ENCODE peak calls at places on chromosomes 12 and 14, in eight cellular contexts. A is activated B cell treated with CpG ODN at 0.5 μM for 24 hours, R is astrocyte of the spinal cord, Y is natural killer cell, T is neural crest cell, M is foreskin fibroblast, L is esophagus squamous epithelium, O is choroid plexus epithelial cell. J is an unnamed sample.

GRCh38 chr14:65019944-65020566 is 33.4 kb downstream of the FNTB start:
- DNase-seq in A (no peak), R (peak; percentile 84), Y (no peak), T (peak; percentile 24), M (peak; percentile 35), L (no peak), O (peak; percentile 91), J (peak; percentile 85)

GRCh38 chr12:46430340-46430948 is 57.9 kb upstream of the SLC38A2 start:
- DNase-seq in A (no peak), R (peak; percentile 84), Y (no peak), T (no peak), M (peak; percentile 79), L (no peak), O (peak; percentile 92), J (peak; percentile 72)

GRCh38 chr14:103546651-103547454 is 15.6 kb downstream of the BAG5 start:
- DNase-seq in A (peak; percentile 76), R (peak; percentile 30), Y (peak; percentile 75), T (peak; percentile 78), M (no peak), L (no peak), O (peak; percentile 58), J (peak; percentile 21)

GRCh38 chr14:65065719-65066118 is 36.6 kb downstream of the MAX start:
- DNase-seq in A (no peak), R (no peak), Y (no peak), T (no peak), M (no peak), L (no peak), O (no peak), J (no peak)

GRCh38 chr12:132124766-132125425 is 19.2 kb downstream of the DDX51 start:
- DNase-seq in A (no peak), R (no peak), Y (no peak), T (no peak), M (no peak), L (no peak), O (no peak), J (no peak)

GRCh38 chr14:100417466-100417865 is 94.3 kb downstream of the SLC25A47 start:
- DNase-seq in A (no peak), R (peak; percentile 94), Y (no peak), T (peak; percentile 60), M (peak; percentile 92), L (no peak), O (peak; percentile 96), J (peak; percentile 93)

GRCh38 chr14:90726656-90727055 is 89.6 kb downstream of the TTC7B start:
- DNase-seq in A (no peak), R (peak; percentile 80), Y (no peak), T (no peak), M (peak; percentile 60), L (no peak), O (peak; percentile 88), J (peak; percentile 5)

GRCh38 chr14:67533754-67534085 is 630 bp downstream of the PLEKHH1 start:
- DNase-seq in A (no peak), R (no peak), Y (no peak), T (peak; percentile 15), M (no peak), L (no peak), O (no peak), J (no peak)

GRCh38 chr14:101457936-101458535 is 103.3 kb upstream of the DIO3 start:
- DNase-seq in A (no peak), R (no peak), Y (no peak), T (no peak), M (no peak), L (no peak), O (no peak), J (no peak)

GRCh38 chr12:11545438-11546330 is 103.8 kb upstream of the ETV6 start:
- DNase-seq in A (no peak), R (no peak), Y (no peak), T (no peak), M (no peak), L (no peak), O (no peak), J (no peak)

GRCh38 chr12:93005928-93006654 is 77.0 kb upstream of the EEA1 start:
- DNase-seq in A (no peak), R (no peak), Y (no peak), T (no peak), M (no peak), L (no peak), O (no peak), J (no peak)

GRCh38 chr14:65321370-65321875 is 91.1 kb upstream of the FUT8 start:
- DNase-seq in A (no peak), R (no peak), Y (no peak), T (no peak), M (no peak), L (no peak), O (no peak), J (peak; percentile 78)

GRCh38 chr14:100239200-100239839 is 376 bp downstream of the YY1 start:
- DNase-seq in A (peak; percentile 40), R (no peak), Y (peak; percentile 46), T (no peak), M (no peak), L (no peak), O (peak; percentile 11), J (no peak)

DNA sequence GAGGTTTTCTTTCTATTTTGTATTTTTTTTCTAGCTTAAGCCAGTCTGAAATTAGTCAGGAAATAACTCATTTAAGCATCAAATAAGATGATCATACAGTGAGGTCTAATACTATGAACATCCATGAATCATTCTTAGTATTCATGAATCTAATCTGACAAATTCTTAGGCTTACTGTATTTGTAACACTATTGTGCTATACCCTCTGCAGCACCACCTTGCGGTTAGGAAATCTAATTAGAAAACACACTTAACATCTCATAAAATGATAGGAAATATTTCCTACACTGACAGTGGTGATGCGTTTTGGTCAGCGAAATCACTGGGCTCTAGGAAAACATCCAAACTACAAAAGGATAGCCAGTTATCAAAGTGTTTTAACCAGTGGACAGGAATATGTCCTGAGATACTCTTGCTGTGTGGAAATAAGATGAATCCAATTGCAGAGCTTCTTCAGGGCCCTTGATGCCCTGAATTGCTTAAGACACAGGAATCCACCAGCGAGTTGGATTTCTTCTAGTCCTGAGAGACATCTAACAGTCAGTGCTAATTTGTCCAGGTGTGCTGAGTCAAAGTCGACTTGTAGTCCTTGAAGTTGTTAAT is 109.3 kb upstream of the MYF6 start:
- DNase-seq in A (no peak), R (peak; percentile 75), Y (no peak), T (no peak), M (peak; percentile 79), L (no peak), O (peak; percentile 83), J (peak; percentile 79)
- TF ChIP-seq CTCF in A (no peak), R (peak; percentile 47), Y (no peak), T (peak; percentile 59), M (peak; percentile 45), L (no peak), O (peak; percentile 54), J (peak; percentile 83)

DNA sequence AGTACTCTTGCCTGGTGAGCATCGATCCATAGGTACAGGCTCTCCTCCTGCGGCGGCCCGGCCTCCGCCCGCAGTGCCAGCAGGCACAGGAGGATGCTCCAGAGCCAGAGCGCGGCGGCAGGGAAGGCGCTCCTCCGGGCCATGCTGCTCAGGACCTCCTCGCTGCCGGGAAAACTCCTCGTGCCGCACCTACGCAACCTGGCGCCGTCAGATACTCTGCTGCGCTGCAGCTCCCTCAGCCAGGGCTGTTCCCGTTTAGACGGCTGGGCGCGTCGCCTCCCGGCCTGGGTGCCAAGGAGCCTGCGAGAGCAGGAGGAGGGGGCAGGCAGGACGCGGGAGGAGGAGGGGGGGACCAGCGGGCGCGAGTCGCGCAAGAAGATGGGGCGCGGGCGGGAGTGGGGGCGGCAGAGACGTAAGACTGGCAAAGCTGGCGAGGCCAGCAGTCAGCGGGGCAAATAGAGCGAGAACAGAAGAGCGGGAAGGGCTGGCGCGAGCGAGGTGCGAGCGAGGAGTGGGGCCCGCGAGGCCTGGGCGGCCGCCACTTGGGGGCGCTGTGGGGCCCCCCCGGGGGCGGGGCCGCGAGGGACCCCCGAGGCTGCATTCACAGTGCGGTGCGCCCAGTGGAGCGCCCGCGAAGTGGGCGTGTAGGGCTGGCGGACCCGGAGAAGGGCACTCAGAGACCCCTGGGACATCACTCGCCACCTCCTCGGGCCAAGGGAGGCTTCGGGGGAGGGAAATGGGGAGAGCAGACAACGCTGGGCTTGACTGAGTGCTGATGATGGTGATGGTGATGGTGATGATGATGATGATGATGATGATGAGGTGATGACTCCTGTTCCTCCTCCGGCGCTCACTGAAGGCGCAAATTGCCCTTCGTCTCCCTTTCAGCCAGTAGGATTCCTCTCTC is at the start of gene WIF1:
- DNase-seq in A (peak; percentile 32), R (no peak), Y (no peak), T (no peak), M (peak; percentile 3), L (no peak), O (no peak), J (no peak)
- TF ChIP-seq CTCF in A (no peak), R (peak; percentile 35), Y (peak; percentile 32), T (peak; percentile 52), M (peak; percentile 23), L (no peak), O (peak; percentile 1), J (peak; percentile 60)

GRCh38 chr12:55631743-55632142 is 4.9 kb upstream of the OR10P1 start:
- DNase-seq in A (no peak), R (no peak), Y (no peak), T (no peak), M (no peak), L (no peak), O (no peak), J (no peak)

GRCh38 chr12:55634186-55634585 is 2.5 kb upstream of the OR10P1 start:
- DNase-seq in A (no peak), R (no peak), Y (no peak), T (no peak), M (no peak), L (no peak), O (no peak), J (no peak)

GRCh38 chr12:55631056-55631455 is 5.6 kb upstream of the OR10P1 start:
- DNase-seq in A (no peak), R (no peak), Y (no peak), T (no peak), M (no peak), L (no peak), O (no peak), J (no peak)

GRCh38 chr12:55626154-55626553 is 10.5 kb upstream of the OR10P1 start:
- DNase-seq in A (no peak), R (no peak), Y (no peak), T (no peak), M (no peak), L (no peak), O (no peak), J (no peak)

DNA sequence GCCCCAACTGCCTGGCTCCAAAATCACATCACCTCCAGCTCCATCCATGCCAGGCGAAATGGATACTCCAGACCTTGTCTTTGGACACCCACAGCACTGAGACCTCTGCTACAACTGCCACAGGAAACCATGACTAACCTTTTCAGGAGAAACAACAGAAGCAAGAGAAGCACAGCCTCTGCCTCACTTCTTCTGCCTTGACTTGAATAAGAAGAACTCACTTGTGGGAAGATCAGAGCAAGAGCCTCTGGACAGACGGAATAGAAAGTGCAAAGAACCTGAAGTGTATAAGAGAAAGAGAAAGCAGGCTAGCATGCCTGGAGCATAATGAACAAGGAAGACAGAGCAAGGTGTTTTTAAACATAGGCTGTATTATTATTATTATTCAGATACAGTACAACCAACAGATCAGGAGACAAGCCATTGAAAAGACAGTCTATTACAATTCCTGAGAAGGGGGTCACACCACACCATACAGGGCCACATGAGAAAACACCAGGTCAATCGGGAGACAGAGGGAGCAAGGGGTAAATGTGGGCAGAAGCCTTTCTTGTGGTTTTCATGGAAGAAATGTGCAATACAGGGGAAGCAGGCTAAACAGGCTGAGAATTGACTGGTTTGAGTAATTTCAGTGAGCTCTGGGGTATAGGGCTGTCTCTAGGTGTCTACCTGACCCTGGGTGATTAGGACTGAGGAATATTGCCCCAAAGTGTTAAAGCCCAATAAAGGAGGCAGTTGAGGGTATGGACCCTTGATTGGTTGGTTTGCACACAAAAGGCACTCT is 7.4 kb upstream of the OR10P1 start:
- DNase-seq in A (no peak), R (no peak), Y (no peak), T (no peak), M (no peak), L (no peak), O (peak; percentile 5), J (no peak)
- TF ChIP-seq CTCF in A (no peak), R (no peak), Y (no peak), T (no peak), M (no peak), L (no peak), O (no peak), J (no peak)

GRCh38 chr14:106564058-106564643 is 1037.8 kb downstream of the TMEM121 start:
- DNase-seq in A (peak; percentile 56), R (no peak), Y (peak; percentile 37), T (no peak), M (no peak), L (no peak), O (no peak), J (no peak)
- TF ChIP-seq CTCF in A (peak; percentile 26), R (no peak), Y (peak; percentile 70), T (no peak), M (no peak), L (no peak), O (peak; percentile 14), J (peak; percentile 24)